ENCODE peak calls at places on chromosomes 1 and 21, in six cellular contexts. One of them, this sample, is unnamed.

GRCh38 chr1:29162476-29163138 is 19.1 kb downstream of the SRSF4 start:
- DNase-seq in stromal cell of bone marrow: peak
- DNase-seq in activated naive CD4-positive, alpha-beta T cell: no peak
- DNase-seq in activated T-helper 1 cell treated with anti-CD3 and anti-CD28 coated beads, Interleukin-2, amount 50 U/mL, for 16 hours: no peak
- DNase-seq in OCI-M1: no peak
- DNase-seq in GM12865: no peak
- DNase-seq in this sample: no peak

GRCh38 chr1:110196917-110197782 is 13.0 kb upstream of the KCNC4 start:
- DNase-seq in stromal cell of bone marrow: no peak
- DNase-seq in activated naive CD4-positive, alpha-beta T cell: no peak
- DNase-seq in activated T-helper 1 cell treated with anti-CD3 and anti-CD28 coated beads, Interleukin-2, amount 50 U/mL, for 16 hours: no peak
- DNase-seq in OCI-M1: peak
- DNase-seq in GM12865: peak
- DNase-seq in this sample: no peak

GRCh38 chr1:15445390-15446122 is 7.3 kb downstream of the CTRC start:
- DNase-seq in stromal cell of bone marrow: no peak
- DNase-seq in activated naive CD4-positive, alpha-beta T cell: no peak
- DNase-seq in activated T-helper 1 cell treated with anti-CD3 and anti-CD28 coated beads, Interleukin-2, amount 50 U/mL, for 16 hours: no peak
- DNase-seq in OCI-M1: no peak
- DNase-seq in GM12865: no peak
- DNase-seq in this sample: peak

GRCh38 chr21:45418301-45419071 is 13.5 kb downstream of the COL18A1 start:
- DNase-seq in stromal cell of bone marrow: no peak
- DNase-seq in activated naive CD4-positive, alpha-beta T cell: no peak
- DNase-seq in activated T-helper 1 cell treated with anti-CD3 and anti-CD28 coated beads, Interleukin-2, amount 50 U/mL, for 16 hours: no peak
- DNase-seq in OCI-M1: no peak
- DNase-seq in GM12865: no peak
- DNase-seq in this sample: peak

GRCh38 chr1:143661418-143662120 is 310.2 kb downstream of the FAM72C start:
- DNase-seq in stromal cell of bone marrow: no peak
- DNase-seq in activated naive CD4-positive, alpha-beta T cell: no peak
- DNase-seq in activated T-helper 1 cell treated with anti-CD3 and anti-CD28 coated beads, Interleukin-2, amount 50 U/mL, for 16 hours: no peak
- DNase-seq in OCI-M1: no peak
- DNase-seq in GM12865: no peak
- DNase-seq in this sample: no peak

GRCh38 chr1:169138866-169139670 is 32.6 kb downstream of the ATP1B1 start:
- DNase-seq in stromal cell of bone marrow: no peak
- DNase-seq in activated naive CD4-positive, alpha-beta T cell: no peak
- DNase-seq in activated T-helper 1 cell treated with anti-CD3 and anti-CD28 coated beads, Interleukin-2, amount 50 U/mL, for 16 hours: no peak
- DNase-seq in OCI-M1: no peak
- DNase-seq in GM12865: peak
- DNase-seq in this sample: no peak

GRCh38 chr1:93495911-93496310 is 48.0 kb downstream of the FNBP1L start:
- DNase-seq in stromal cell of bone marrow: no peak
- DNase-seq in activated naive CD4-positive, alpha-beta T cell: no peak
- DNase-seq in activated T-helper 1 cell treated with anti-CD3 and anti-CD28 coated beads, Interleukin-2, amount 50 U/mL, for 16 hours: no peak
- DNase-seq in OCI-M1: no peak
- DNase-seq in GM12865: no peak
- DNase-seq in this sample: no peak

GRCh38 chr21:37915941-37916794 is at the start of gene KCNJ6:
- DNase-seq in stromal cell of bone marrow: no peak
- DNase-seq in activated naive CD4-positive, alpha-beta T cell: no peak
- DNase-seq in activated T-helper 1 cell treated with anti-CD3 and anti-CD28 coated beads, Interleukin-2, amount 50 U/mL, for 16 hours: no peak
- DNase-seq in OCI-M1: no peak
- DNase-seq in GM12865: no peak
- DNase-seq in this sample: no peak

GRCh38 chr1:182175340-182176068 is 114.0 kb upstream of the ZNF648 start:
- DNase-seq in stromal cell of bone marrow: no peak
- DNase-seq in activated naive CD4-positive, alpha-beta T cell: no peak
- DNase-seq in activated T-helper 1 cell treated with anti-CD3 and anti-CD28 coated beads, Interleukin-2, amount 50 U/mL, for 16 hours: no peak
- DNase-seq in OCI-M1: peak
- DNase-seq in GM12865: no peak
- DNase-seq in this sample: no peak

GRCh38 chr1:70411360-70411844 is 334 bp downstream of the CTH start:
- DNase-seq in stromal cell of bone marrow: no peak
- DNase-seq in activated naive CD4-positive, alpha-beta T cell: no peak
- DNase-seq in activated T-helper 1 cell treated with anti-CD3 and anti-CD28 coated beads, Interleukin-2, amount 50 U/mL, for 16 hours: no peak
- DNase-seq in OCI-M1: no peak
- DNase-seq in GM12865: no peak
- DNase-seq in this sample: no peak

GRCh38 chr1:61110587-61110986 is 28.2 kb downstream of the NFIA start:
- DNase-seq in stromal cell of bone marrow: no peak
- DNase-seq in activated naive CD4-positive, alpha-beta T cell: no peak
- DNase-seq in activated T-helper 1 cell treated with anti-CD3 and anti-CD28 coated beads, Interleukin-2, amount 50 U/mL, for 16 hours: no peak
- DNase-seq in OCI-M1: peak
- DNase-seq in GM12865: no peak
- DNase-seq in this sample: no peak

GRCh38 chr1:15207829-15208429 is 39.1 kb upstream of the FHAD1 start:
- DNase-seq in stromal cell of bone marrow: no peak
- DNase-seq in activated naive CD4-positive, alpha-beta T cell: no peak
- DNase-seq in activated T-helper 1 cell treated with anti-CD3 and anti-CD28 coated beads, Interleukin-2, amount 50 U/mL, for 16 hours: no peak
- DNase-seq in OCI-M1: no peak
- DNase-seq in GM12865: no peak
- DNase-seq in this sample: no peak

GRCh38 chr1:184888505-184888904 is 85.8 kb downstream of the NIBAN1 start:
- DNase-seq in stromal cell of bone marrow: peak
- DNase-seq in activated naive CD4-positive, alpha-beta T cell: no peak
- DNase-seq in activated T-helper 1 cell treated with anti-CD3 and anti-CD28 coated beads, Interleukin-2, amount 50 U/mL, for 16 hours: no peak
- DNase-seq in OCI-M1: no peak
- DNase-seq in GM12865: no peak
- DNase-seq in this sample: no peak

GRCh38 chr1:17419626-17420328 is 19.7 kb downstream of the RCC2 start:
- DNase-seq in stromal cell of bone marrow: no peak
- DNase-seq in activated naive CD4-positive, alpha-beta T cell: peak
- DNase-seq in activated T-helper 1 cell treated with anti-CD3 and anti-CD28 coated beads, Interleukin-2, amount 50 U/mL, for 16 hours: peak
- DNase-seq in OCI-M1: peak
- DNase-seq in GM12865: peak
- DNase-seq in this sample: no peak

GRCh38 chr21:45256021-45256911 is 31.4 kb downstream of the POFUT2 start:
- DNase-seq in stromal cell of bone marrow: no peak
- DNase-seq in activated naive CD4-positive, alpha-beta T cell: no peak
- DNase-seq in activated T-helper 1 cell treated with anti-CD3 and anti-CD28 coated beads, Interleukin-2, amount 50 U/mL, for 16 hours: no peak
- DNase-seq in OCI-M1: peak
- DNase-seq in GM12865: no peak
- DNase-seq in this sample: peak

GRCh38 chr1:65791860-65792670 is 630 bp upstream of the PDE4B start:
- DNase-seq in stromal cell of bone marrow: peak
- DNase-seq in activated naive CD4-positive, alpha-beta T cell: no peak
- DNase-seq in activated T-helper 1 cell treated with anti-CD3 and anti-CD28 coated beads, Interleukin-2, amount 50 U/mL, for 16 hours: no peak
- DNase-seq in OCI-M1: no peak
- DNase-seq in GM12865: no peak
- DNase-seq in this sample: no peak

GRCh38 chr1:206579747-206580437 is 32.4 kb downstream of the EIF2D start:
- DNase-seq in stromal cell of bone marrow: peak
- DNase-seq in activated naive CD4-positive, alpha-beta T cell: peak
- DNase-seq in activated T-helper 1 cell treated with anti-CD3 and anti-CD28 coated beads, Interleukin-2, amount 50 U/mL, for 16 hours: peak
- DNase-seq in OCI-M1: peak
- DNase-seq in GM12865: peak
- DNase-seq in this sample: no peak

This sample was measured in chondrocyte.